ENCODE peak calls at places on chromosomes 5 and 9, in four cellular contexts. V is psoas muscle, S is transverse colon, L is astrocyte. K is an unnamed sample. For H3K4me1, the result is how much of the 10 kb centered on the place peaks cover.

GRCh38 chr9:7402704-7403389 is 396.7 kb downstream of the DMAC1 start:
- DNase-seq in V (no peak), L (no peak), S (no peak), K (no peak)

GRCh38 chr5:68683632-68684035 is 410.2 kb upstream of the SLC30A5 start:
- DNase-seq in V (peak), L (peak), S (no peak), K (no peak)

GRCh38 chr9:137694962-137695875 is 76.4 kb downstream of the EHMT1 start:
- DNase-seq in L (no peak), V (peak), S (peak), K (peak)

GRCh38 chr5:12242960-12243888 is 339.0 kb upstream of the CTNND2 start:
- DNase-seq in L (peak), S (no peak), V (no peak), K (no peak)

GRCh38 chr5:23105021-23105420 is 251.9 kb upstream of the CDH12 start:
- DNase-seq in V (no peak), S (no peak), L (no peak), K (no peak)

GRCh38 chr5:135163964-135164363 is 129.9 kb upstream of the PITX1 start:
- DNase-seq in L (no peak), S (no peak), V (no peak), K (no peak)

GRCh38 chr9:83027153-83027867 is 35.6 kb downstream of the RASEF start:
- DNase-seq in L (peak), V (no peak), S (no peak), K (no peak)

GRCh38 chr5:176836811-176837706 is 26.7 kb downstream of the UNC5A start:
- DNase-seq in V (no peak), L (no peak), S (no peak), K (no peak)

GRCh38 chr5:154970759-154971158 is 29.9 kb downstream of the MRPL22 start:
- DNase-seq in L (peak), V (no peak), S (no peak), K (no peak)

GRCh38 chr5:159362190-159362589 is 31.9 kb upstream of the IL12B start:
- DNase-seq in S (no peak), L (no peak), V (no peak), K (no peak)

GRCh38 chr9:70042461-70043215 is 1.0 kb upstream of the MAMDC2 start:
- DNase-seq in S (no peak), L (no peak), V (no peak), K (no peak)

GRCh38 chr5:139961435-139962157 is 81.5 kb downstream of the NRG2 start:
- DNase-seq in S (no peak), V (no peak), L (no peak), K (no peak)

GRCh38 chr5:28301676-28302075 is 1263.3 kb upstream of the CDH9 start:
- DNase-seq in V (no peak), S (no peak), L (peak), K (no peak)

GRCh38 chr5:52531105-52531504 is 256.6 kb upstream of the ITGA1 start:
- DNase-seq in S (no peak), V (no peak), L (no peak), K (no peak)

DNA sequence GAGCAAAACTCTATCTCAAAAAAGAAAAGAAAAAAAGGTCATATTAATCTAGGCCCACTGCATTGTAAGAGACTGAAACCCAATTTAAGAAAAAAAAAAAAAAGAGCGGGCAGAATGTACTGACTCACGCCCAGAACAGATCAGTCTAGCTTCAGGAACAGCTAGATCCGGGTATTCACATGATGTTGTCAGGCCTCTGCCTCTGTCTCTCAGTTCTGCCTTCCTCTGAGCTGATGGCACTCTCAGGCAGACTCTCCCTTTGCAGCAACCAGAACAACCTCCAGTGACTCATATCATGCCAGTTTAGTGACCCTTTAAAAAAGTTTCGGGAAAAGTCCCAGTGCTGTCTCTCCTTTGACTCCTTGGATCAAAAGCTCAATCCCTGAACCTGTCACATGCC is 53.0 kb downstream of the NEURL1B start:
- DNase-seq in V (no peak), L (no peak), S (no peak), K (no peak)
- H3K27ac ChIP-seq in V (no peak), L (no peak), S (peak), K (peak)

GRCh38 chr9:90827181-90827866 is 25.7 kb downstream of the SYK start:
- DNase-seq in S (peak), V (no peak), L (no peak), K (no peak)

GRCh38 chr9:90826326-90827020 is 24.9 kb downstream of the SYK start:
- DNase-seq in S (no peak), L (no peak), V (no peak), K (no peak)

GRCh38 chr9:90832251-90832650 is 30.6 kb downstream of the SYK start:
- DNase-seq in L (no peak), V (no peak), S (no peak), K (no peak)

GRCh38 chr9:90830977-90831376 is 29.4 kb downstream of the SYK start:
- DNase-seq in V (no peak), S (no peak), L (no peak), K (no peak)

DNA sequence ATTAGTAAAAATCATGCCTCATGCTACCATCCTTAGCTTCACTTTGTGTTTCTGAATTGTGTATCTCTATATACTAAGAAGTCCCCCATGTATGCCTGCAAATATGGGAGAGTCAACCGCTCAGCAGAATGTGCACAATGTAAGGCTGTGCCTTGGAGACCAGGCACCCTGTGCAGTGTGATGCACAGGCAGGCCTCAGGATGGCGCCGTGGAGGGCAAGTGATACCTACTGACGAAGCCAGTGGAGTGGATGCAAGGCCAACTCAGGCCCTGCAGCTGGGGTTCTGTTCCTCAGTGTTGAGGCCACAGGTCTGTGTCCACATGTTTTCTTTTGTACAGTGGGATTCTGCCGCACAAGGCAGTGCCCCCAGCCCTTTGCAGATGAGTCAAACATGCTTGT is 28.4 kb downstream of the SYK start:
- DNase-seq in V (no peak), S (no peak), L (no peak), K (no peak)
- H3K4me1 ChIP-seq in V (under half), S (under half), L (under half), K (under half)

DNA sequence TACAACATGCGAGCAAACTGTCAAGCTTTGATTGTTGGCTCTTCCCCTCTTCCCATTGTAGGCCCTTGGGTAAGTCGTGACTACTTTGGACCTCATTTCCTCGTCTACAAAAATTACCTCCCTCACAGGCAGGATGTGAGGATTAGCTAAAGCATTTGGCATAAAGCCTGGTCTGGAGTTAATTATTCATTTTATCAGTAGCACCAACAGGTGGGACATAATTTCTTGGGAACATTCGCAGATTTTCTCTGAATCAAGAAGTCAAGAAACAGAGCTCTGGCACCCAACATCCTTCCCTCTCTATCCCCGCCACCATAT is 39.9 kb upstream of the SEMA6A start:
- DNase-seq in L (no peak), V (no peak), S (no peak), K (no peak)
- H3K27ac ChIP-seq in L (no peak), V (no peak), S (no peak), K (no peak)

GRCh38 chr5:67355135-67355729 is 158.6 kb upstream of the CD180 start:
- DNase-seq in L (no peak), S (no peak), V (no peak), K (no peak)

GRCh38 chr5:67361932-67362729 is 165.5 kb upstream of the CD180 start:
- DNase-seq in L (peak), S (no peak), V (no peak), K (no peak)

GRCh38 chr5:67354051-67354450 is 157.5 kb upstream of the CD180 start:
- DNase-seq in L (no peak), V (no peak), S (no peak), K (no peak)

GRCh38 chr5:67360047-67360446 is 163.4 kb upstream of the CD180 start:
- DNase-seq in S (no peak), L (no peak), V (no peak), K (no peak)

GRCh38 chr5:67358186-67358585 is 161.6 kb upstream of the CD180 start:
- DNase-seq in L (no peak), S (no peak), V (no peak), K (no peak)
- H3K4me1 ChIP-seq in L (under half), S (under half), V (under half), K (under half)

DNA sequence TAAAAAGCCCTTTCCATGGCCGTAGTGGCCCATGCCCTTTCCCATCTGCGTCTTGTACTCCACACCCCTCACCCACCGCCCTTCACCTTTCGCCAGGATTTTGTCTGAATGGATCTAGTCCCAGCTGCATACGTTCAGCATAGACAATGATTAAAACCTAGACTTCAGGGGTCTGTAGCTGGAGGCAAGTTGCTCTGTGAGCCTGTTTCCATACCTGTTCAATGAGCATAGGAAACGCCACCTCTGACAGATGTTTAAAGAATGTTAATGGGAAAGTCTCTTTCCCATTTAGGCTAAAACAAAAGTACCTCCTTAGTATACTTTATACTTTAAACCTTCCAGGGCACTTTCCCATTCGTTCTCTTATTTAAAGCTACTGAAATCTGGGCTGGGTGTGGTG is 105.7 kb downstream of the SPRY4 start:
- DNase-seq in S (no peak), L (no peak), V (no peak), K (no peak)
- H3K27ac ChIP-seq in S (no peak), L (no peak), V (no peak), K (no peak)

GRCh38 chr5:171981847-171982246 is 24.6 kb downstream of the FBXW11 start:
- DNase-seq in L (no peak), V (no peak), S (no peak), K (no peak)

GRCh38 chr5:171978519-171978918 is 27.9 kb downstream of the FBXW11 start:
- DNase-seq in V (no peak), S (no peak), L (no peak), K (no peak)

GRCh38 chr5:171980729-171981128 is 25.7 kb downstream of the FBXW11 start:
- DNase-seq in S (no peak), L (no peak), V (no peak), K (no peak)

GRCh38 chr5:171978016-171978415 is 28.4 kb downstream of the FBXW11 start:
- DNase-seq in V (no peak), L (no peak), S (no peak), K (no peak)

GRCh38 chr5:171979606-171980005 is 26.8 kb downstream of the FBXW11 start:
- DNase-seq in V (no peak), S (no peak), L (no peak), K (no peak)
- H3K4me1 ChIP-seq in V (under half), S (under half), L (under half), K (half or more)

GRCh38 chr5:6615416-6615815 is 17.4 kb downstream of the NSUN2 start:
- DNase-seq in V (no peak), S (no peak), L (no peak), K (no peak)
- H3K27ac ChIP-seq in V (peak), S (no peak), L (no peak), K (no peak)